ENCODE peak calls at places on chromosomes 12 and 14, in six cellular contexts. One of them, this sample, is unnamed. For H3K36me3, the result is how much of the 10 kb centered on the place peaks cover.

GRCh38 chr12:45309826-45310626 is 94.1 kb downstream of the ANO6 start:
- DNase-seq in naive thymus-derived CD4-positive, alpha-beta T cell: no peak
- DNase-seq in astrocyte: peak
- DNase-seq in DND-41: no peak
- DNase-seq in tibial artery: no peak
- DNase-seq in CD4-positive, alpha-beta memory T cell: no peak
- DNase-seq in this sample: no peak

GRCh38 chr12:131897276-131897675 is 2.9 kb downstream of the ULK1 start:
- DNase-seq in naive thymus-derived CD4-positive, alpha-beta T cell: no peak
- DNase-seq in astrocyte: no peak
- DNase-seq in DND-41: no peak
- DNase-seq in tibial artery: no peak
- DNase-seq in CD4-positive, alpha-beta memory T cell: no peak
- DNase-seq in this sample: no peak

GRCh38 chr14:61581955-61582615 is 113.2 kb upstream of the HIF1A start:
- DNase-seq in naive thymus-derived CD4-positive, alpha-beta T cell: no peak
- DNase-seq in astrocyte: peak
- DNase-seq in DND-41: no peak
- DNase-seq in tibial artery: no peak
- DNase-seq in CD4-positive, alpha-beta memory T cell: no peak
- DNase-seq in this sample: no peak

GRCh38 chr14:101561145-101561896 is at the start of gene DIO3:
- DNase-seq in naive thymus-derived CD4-positive, alpha-beta T cell: no peak
- DNase-seq in astrocyte: peak
- DNase-seq in DND-41: no peak
- DNase-seq in tibial artery: peak
- DNase-seq in CD4-positive, alpha-beta memory T cell: no peak
- DNase-seq in this sample: no peak

GRCh38 chr14:67335781-67336180 is 23.8 kb downstream of the ATP6V1D start:
- DNase-seq in naive thymus-derived CD4-positive, alpha-beta T cell: peak
- DNase-seq in astrocyte: no peak
- DNase-seq in DND-41: peak
- DNase-seq in tibial artery: no peak
- DNase-seq in CD4-positive, alpha-beta memory T cell: no peak
- DNase-seq in this sample: no peak

GRCh38 chr14:75283884-75284563 is 5.4 kb downstream of the FOS start:
- DNase-seq in naive thymus-derived CD4-positive, alpha-beta T cell: no peak
- DNase-seq in astrocyte: peak
- DNase-seq in DND-41: no peak
- DNase-seq in tibial artery: no peak
- DNase-seq in CD4-positive, alpha-beta memory T cell: peak
- DNase-seq in this sample: no peak

GRCh38 chr12:45112306-45112705 is 61.4 kb upstream of the DBX2 start:
- DNase-seq in naive thymus-derived CD4-positive, alpha-beta T cell: no peak
- DNase-seq in astrocyte: no peak
- DNase-seq in DND-41: no peak
- DNase-seq in tibial artery: no peak
- DNase-seq in CD4-positive, alpha-beta memory T cell: no peak
- DNase-seq in this sample: no peak

GRCh38 chr12:100767950-100768349 is 26.6 kb upstream of the ANO4 start:
- DNase-seq in naive thymus-derived CD4-positive, alpha-beta T cell: no peak
- DNase-seq in astrocyte: no peak
- DNase-seq in DND-41: no peak
- DNase-seq in tibial artery: no peak
- DNase-seq in CD4-positive, alpha-beta memory T cell: no peak
- DNase-seq in this sample: no peak

GRCh38 chr12:119772431-119772830 is 104.5 kb downstream of the PRKAB1 start:
- DNase-seq in naive thymus-derived CD4-positive, alpha-beta T cell: no peak
- DNase-seq in astrocyte: no peak
- DNase-seq in DND-41: no peak
- DNase-seq in tibial artery: no peak
- DNase-seq in CD4-positive, alpha-beta memory T cell: no peak
- DNase-seq in this sample: no peak

GRCh38 chr12:34603382-34604035 is 581.2 kb downstream of the ALG10 start:
- DNase-seq in naive thymus-derived CD4-positive, alpha-beta T cell: no peak
- DNase-seq in astrocyte: no peak
- DNase-seq in DND-41: no peak
- DNase-seq in tibial artery: no peak
- DNase-seq in CD4-positive, alpha-beta memory T cell: no peak
- DNase-seq in this sample: no peak

GRCh38 chr14:96245710-96246534 is 10.1 kb upstream of the BDKRB1 start:
- DNase-seq in naive thymus-derived CD4-positive, alpha-beta T cell: no peak
- DNase-seq in astrocyte: peak
- DNase-seq in DND-41: no peak
- DNase-seq in tibial artery: no peak
- DNase-seq in CD4-positive, alpha-beta memory T cell: no peak
- DNase-seq in this sample: no peak

GRCh38 chr12:62361048-62361447 is 100.8 kb downstream of the USP15 start:
- DNase-seq in naive thymus-derived CD4-positive, alpha-beta T cell: no peak
- DNase-seq in astrocyte: peak
- DNase-seq in DND-41: no peak
- DNase-seq in tibial artery: no peak
- DNase-seq in CD4-positive, alpha-beta memory T cell: no peak
- DNase-seq in this sample: no peak

GRCh38 chr14:89641495-89642162 is 224.6 kb upstream of the FOXN3 start:
- DNase-seq in naive thymus-derived CD4-positive, alpha-beta T cell: peak
- DNase-seq in astrocyte: no peak
- DNase-seq in DND-41: no peak
- DNase-seq in tibial artery: no peak
- DNase-seq in CD4-positive, alpha-beta memory T cell: no peak
- DNase-seq in this sample: no peak

GRCh38 chr14:56949828-56950227 is 139.5 kb upstream of the OTX2 start:
- DNase-seq in naive thymus-derived CD4-positive, alpha-beta T cell: no peak
- DNase-seq in astrocyte: peak
- DNase-seq in DND-41: no peak
- DNase-seq in tibial artery: no peak
- DNase-seq in CD4-positive, alpha-beta memory T cell: no peak
- DNase-seq in this sample: no peak

GRCh38 chr14:61221906-61222305 is 59.2 kb downstream of the TMEM30B start:
- DNase-seq in naive thymus-derived CD4-positive, alpha-beta T cell: no peak
- DNase-seq in astrocyte: no peak
- DNase-seq in DND-41: no peak
- DNase-seq in tibial artery: no peak
- DNase-seq in CD4-positive, alpha-beta memory T cell: no peak
- DNase-seq in this sample: no peak

GRCh38 chr12:64781374-64782029 is 22.3 kb upstream of the GNS start:
- DNase-seq in naive thymus-derived CD4-positive, alpha-beta T cell: no peak
- DNase-seq in astrocyte: no peak
- DNase-seq in DND-41: no peak
- DNase-seq in tibial artery: no peak
- DNase-seq in CD4-positive, alpha-beta memory T cell: no peak
- DNase-seq in this sample: no peak

GRCh38 chr12:118520428-118520827 is 144.1 kb downstream of the SUDS3 start:
- DNase-seq in naive thymus-derived CD4-positive, alpha-beta T cell: no peak
- DNase-seq in astrocyte: no peak
- DNase-seq in DND-41: no peak
- DNase-seq in tibial artery: no peak
- DNase-seq in CD4-positive, alpha-beta memory T cell: no peak
- DNase-seq in this sample: no peak

GRCh38 chr12:25197608-25198007 is 2.6 kb downstream of the ETFRF1 start:
- DNase-seq in naive thymus-derived CD4-positive, alpha-beta T cell: no peak
- DNase-seq in astrocyte: no peak
- DNase-seq in DND-41: no peak
- DNase-seq in tibial artery: no peak
- DNase-seq in CD4-positive, alpha-beta memory T cell: no peak
- DNase-seq in this sample: no peak

DNA sequence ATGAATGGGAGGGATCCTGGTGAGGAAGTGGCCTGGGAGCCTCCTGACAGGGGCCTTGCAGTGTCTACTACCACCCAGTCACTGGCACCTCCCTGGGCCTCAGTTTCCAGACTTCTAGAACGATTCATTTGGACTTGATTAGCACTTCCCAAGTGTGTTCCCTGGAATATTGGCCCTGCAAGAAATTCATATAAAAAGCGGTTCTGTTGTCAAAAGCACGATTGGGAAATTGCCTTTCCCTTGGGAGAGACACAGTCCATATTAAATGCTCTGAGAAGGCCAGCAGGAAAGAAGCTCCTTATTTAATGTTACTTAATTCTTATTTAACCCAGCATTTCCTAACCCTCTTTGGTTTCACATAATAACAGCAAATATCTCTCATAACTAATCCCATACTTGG is 61.9 kb downstream of the DRAM1 start:
- DNase-seq in naive thymus-derived CD4-positive, alpha-beta T cell: no peak
- DNase-seq in astrocyte: no peak
- DNase-seq in DND-41: no peak
- DNase-seq in tibial artery: no peak
- DNase-seq in CD4-positive, alpha-beta memory T cell: no peak
- DNase-seq in this sample: no peak
- H3K27ac ChIP-seq in naive thymus-derived CD4-positive, alpha-beta T cell: no peak
- H3K27ac ChIP-seq in astrocyte: no peak
- H3K27ac ChIP-seq in DND-41: no peak
- H3K27ac ChIP-seq in tibial artery: no peak
- H3K27ac ChIP-seq in CD4-positive, alpha-beta memory T cell: no peak
- H3K27ac ChIP-seq in this sample: no peak

GRCh38 chr12:124470806-124471205 is 96.6 kb downstream of the NCOR2 start:
- DNase-seq in naive thymus-derived CD4-positive, alpha-beta T cell: no peak
- DNase-seq in astrocyte: no peak
- DNase-seq in DND-41: no peak
- DNase-seq in tibial artery: no peak
- DNase-seq in CD4-positive, alpha-beta memory T cell: no peak
- DNase-seq in this sample: no peak
- H3K36me3 ChIP-seq in naive thymus-derived CD4-positive, alpha-beta T cell: under half
- H3K36me3 ChIP-seq in astrocyte: under half
- H3K36me3 ChIP-seq in DND-41: half or more
- H3K36me3 ChIP-seq in tibial artery: half or more
- H3K36me3 ChIP-seq in CD4-positive, alpha-beta memory T cell: under half
- H3K36me3 ChIP-seq in this sample: under half

DNA sequence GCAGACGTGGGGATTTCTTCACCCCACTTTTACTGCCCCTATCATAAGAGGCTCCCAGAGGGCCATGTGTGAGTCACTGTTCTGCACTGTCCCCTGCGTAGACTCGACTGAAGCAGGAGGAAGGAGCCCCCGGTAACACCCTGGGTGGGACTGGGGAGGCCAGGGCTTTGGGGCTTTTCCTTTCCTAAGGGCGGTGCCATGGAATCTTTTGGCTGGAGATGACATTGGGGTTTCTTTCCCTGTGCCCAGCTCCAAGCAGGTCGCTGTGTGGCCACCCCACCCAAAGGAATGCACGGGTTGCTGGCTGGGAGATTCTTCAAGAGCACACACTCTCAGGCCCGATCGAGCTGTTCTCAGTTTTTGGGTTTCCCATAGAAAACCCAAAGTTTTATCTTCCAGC is 62.3 kb upstream of the RIN3 start:
- DNase-seq in naive thymus-derived CD4-positive, alpha-beta T cell: no peak
- DNase-seq in astrocyte: no peak
- DNase-seq in DND-41: no peak
- DNase-seq in tibial artery: no peak
- DNase-seq in CD4-positive, alpha-beta memory T cell: no peak
- DNase-seq in this sample: no peak
- H3K27ac ChIP-seq in naive thymus-derived CD4-positive, alpha-beta T cell: no peak
- H3K27ac ChIP-seq in astrocyte: no peak
- H3K27ac ChIP-seq in DND-41: no peak
- H3K27ac ChIP-seq in tibial artery: no peak
- H3K27ac ChIP-seq in CD4-positive, alpha-beta memory T cell: no peak
- H3K27ac ChIP-seq in this sample: no peak

GRCh38 chr14:104705340-104706047 is 16.1 kb downstream of the INF2 start:
- DNase-seq in naive thymus-derived CD4-positive, alpha-beta T cell: no peak
- DNase-seq in astrocyte: no peak
- DNase-seq in DND-41: no peak
- DNase-seq in tibial artery: no peak
- DNase-seq in CD4-positive, alpha-beta memory T cell: no peak
- DNase-seq in this sample: no peak
- H3K36me3 ChIP-seq in naive thymus-derived CD4-positive, alpha-beta T cell: under half
- H3K36me3 ChIP-seq in astrocyte: under half
- H3K36me3 ChIP-seq in DND-41: half or more
- H3K36me3 ChIP-seq in tibial artery: half or more
- H3K36me3 ChIP-seq in CD4-positive, alpha-beta memory T cell: under half
- H3K36me3 ChIP-seq in this sample: under half

DNA sequence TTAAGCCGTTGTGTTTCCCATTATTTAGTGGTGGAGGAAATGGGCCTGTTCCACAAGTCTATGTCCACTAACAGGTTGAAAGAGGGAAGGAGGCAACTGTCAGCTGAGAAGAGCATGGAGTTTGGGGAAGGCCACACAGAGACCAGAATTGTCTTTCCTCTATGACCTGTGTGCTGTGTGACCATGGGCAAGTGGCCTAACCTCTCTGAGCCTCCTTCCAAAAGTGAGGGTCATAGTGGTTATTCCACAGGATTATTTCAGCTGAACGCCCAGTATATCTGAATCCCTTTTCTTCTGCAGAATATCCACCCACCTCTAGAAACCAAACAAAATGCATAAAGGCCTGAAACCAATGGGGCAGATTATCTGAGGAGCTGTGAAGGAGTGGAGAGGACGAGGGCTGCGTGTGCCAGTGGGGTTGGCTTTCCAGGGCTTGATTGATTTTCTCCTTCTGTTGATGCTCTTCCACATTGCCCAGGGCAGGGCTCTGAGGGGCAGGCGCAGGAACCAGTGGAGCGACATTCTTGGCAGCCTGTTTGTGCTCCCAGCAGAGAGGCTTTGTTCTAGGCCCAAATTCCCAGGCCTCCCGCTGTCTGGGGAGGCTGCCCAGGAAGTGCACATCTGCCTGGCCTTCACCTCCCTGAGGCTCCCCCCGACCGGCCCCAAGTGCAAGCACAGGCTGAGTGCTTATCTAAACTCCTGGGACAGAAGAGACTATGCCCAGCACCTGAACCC is 452.7 kb downstream of the BCL11B start:
- DNase-seq in naive thymus-derived CD4-positive, alpha-beta T cell: no peak
- DNase-seq in astrocyte: no peak
- DNase-seq in DND-41: no peak
- DNase-seq in tibial artery: no peak
- DNase-seq in CD4-positive, alpha-beta memory T cell: no peak
- DNase-seq in this sample: no peak
- H3K27ac ChIP-seq in naive thymus-derived CD4-positive, alpha-beta T cell: no peak
- H3K27ac ChIP-seq in astrocyte: no peak
- H3K27ac ChIP-seq in DND-41: no peak
- H3K27ac ChIP-seq in tibial artery: no peak
- H3K27ac ChIP-seq in CD4-positive, alpha-beta memory T cell: no peak
- H3K27ac ChIP-seq in this sample: no peak

DNA sequence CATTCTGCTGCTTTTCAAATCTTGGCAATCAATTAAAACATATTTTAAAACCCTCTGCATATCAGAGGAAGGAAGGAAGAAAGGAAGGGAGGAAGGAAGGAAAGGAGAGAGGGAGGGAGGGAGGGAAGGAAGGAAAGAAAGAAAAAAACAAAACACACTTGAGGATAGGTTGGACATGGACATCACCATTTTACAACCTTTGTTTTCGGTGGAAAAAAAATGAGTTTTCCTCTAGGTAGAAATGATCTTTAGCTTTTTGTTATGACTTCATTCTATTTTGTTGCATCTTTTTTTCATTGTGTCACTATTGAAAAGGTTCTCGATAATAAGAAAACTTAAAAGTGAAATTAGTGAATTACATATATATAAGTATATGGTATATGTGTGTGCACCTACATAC is 522.9 kb downstream of the NOVA1 start:
- DNase-seq in naive thymus-derived CD4-positive, alpha-beta T cell: no peak
- DNase-seq in astrocyte: no peak
- DNase-seq in DND-41: no peak
- DNase-seq in tibial artery: no peak
- DNase-seq in CD4-positive, alpha-beta memory T cell: no peak
- DNase-seq in this sample: no peak
- H3K36me3 ChIP-seq in naive thymus-derived CD4-positive, alpha-beta T cell: under half
- H3K36me3 ChIP-seq in astrocyte: under half
- H3K36me3 ChIP-seq in DND-41: under half
- H3K36me3 ChIP-seq in tibial artery: under half
- H3K36me3 ChIP-seq in CD4-positive, alpha-beta memory T cell: under half
- H3K36me3 ChIP-seq in this sample: under half

GRCh38 chr12:49894754-49895153 is 8.9 kb downstream of the FAIM2 start:
- DNase-seq in naive thymus-derived CD4-positive, alpha-beta T cell: no peak
- DNase-seq in astrocyte: no peak
- DNase-seq in DND-41: no peak
- DNase-seq in tibial artery: no peak
- DNase-seq in CD4-positive, alpha-beta memory T cell: no peak
- DNase-seq in this sample: no peak
- H3K27ac ChIP-seq in naive thymus-derived CD4-positive, alpha-beta T cell: no peak
- H3K27ac ChIP-seq in astrocyte: no peak
- H3K27ac ChIP-seq in DND-41: no peak
- H3K27ac ChIP-seq in tibial artery: no peak
- H3K27ac ChIP-seq in CD4-positive, alpha-beta memory T cell: no peak
- H3K27ac ChIP-seq in this sample: no peak